ENCODE peak calls at places on chromosomes 7 and 10, in eight cellular contexts. G is ascending aorta, T is endothelial cell of umbilical vein, I is right atrium auricular region, Q is kidney, J is WERI-Rb-1, B is left ventricle myocardium inferior, H is transverse colon. R is an unnamed sample.

GRCh38 chr7:102872460-102872859 is 40.3 kb upstream of the LRRC17 start:
- DNase-seq in T (peak), H (no peak), I (no peak), J (no peak), Q (no peak), B (no peak), G (no peak), R (no peak)

GRCh38 chr10:119270893-119271361 is 63.6 kb downstream of the GRK5 start:
- DNase-seq in I (peak), G (peak), T (no peak), H (peak), J (no peak), Q (peak), B (peak), R (peak)

GRCh38 chr10:4391683-4392082 is 434.3 kb upstream of the AKR1E2 start:
- DNase-seq in Q (no peak), B (no peak), T (peak), I (no peak), G (no peak), H (no peak), J (peak), R (no peak)

GRCh38 chr7:50396856-50397255 is 53.3 kb downstream of the FIGNL1 start:
- DNase-seq in G (no peak), Q (no peak), J (no peak), T (no peak), H (no peak), I (no peak), B (no peak), R (no peak)

GRCh38 chr7:47216439-47216838 is 365.5 kb downstream of the TNS3 start:
- DNase-seq in I (no peak), T (no peak), B (no peak), J (no peak), G (no peak), H (no peak), Q (no peak), R (no peak)

GRCh38 chr10:60869916-60870728 is 73.9 kb downstream of the RHOBTB1 start:
- DNase-seq in Q (no peak), H (no peak), B (no peak), J (no peak), I (no peak), T (no peak), G (no peak), R (no peak)

GRCh38 chr10:130427216-130427722 is 291.1 kb downstream of the GLRX3 start:
- DNase-seq in Q (no peak), H (no peak), I (peak), J (no peak), T (no peak), G (no peak), B (no peak), R (peak)

GRCh38 chr7:13778967-13779366 is 210.5 kb downstream of the ETV1 start:
- DNase-seq in B (no peak), T (no peak), I (no peak), J (no peak), H (no peak), Q (no peak), G (no peak), R (peak)

GRCh38 chr10:11535376-11535959 is 76.0 kb downstream of the USP6NL start:
- DNase-seq in B (no peak), J (no peak), T (no peak), H (no peak), G (no peak), I (no peak), Q (no peak), R (no peak)

GRCh38 chr10:50540069-50540825 is 83.5 kb downstream of the SGMS1 start:
- DNase-seq in Q (no peak), H (no peak), G (no peak), B (no peak), J (no peak), I (no peak), T (no peak), R (no peak)

GRCh38 chr10:9294132-9294663 is 1239.7 kb downstream of the GATA3 start:
- DNase-seq in G (no peak), Q (no peak), H (no peak), T (no peak), J (no peak), I (no peak), B (no peak), R (no peak)

GRCh38 chr7:113784317-113784716 is 134.5 kb downstream of the PPP1R3A start:
- DNase-seq in B (no peak), G (no peak), H (no peak), Q (no peak), J (no peak), I (no peak), T (peak), R (no peak)

GRCh38 chr7:48636391-48637015 is 287.8 kb upstream of the CDC14C start:
- DNase-seq in Q (no peak), I (no peak), T (no peak), G (no peak), J (no peak), B (peak), H (no peak), R (no peak)

GRCh38 chr7:25359471-25360059 is 131.3 kb upstream of the NPVF start:
- DNase-seq in H (no peak), I (no peak), B (no peak), Q (no peak), T (no peak), J (no peak), G (no peak), R (no peak)

GRCh38 chr10:24642921-24643678 is 80.6 kb downstream of the ARHGAP21 start:
- DNase-seq in J (peak), T (peak), B (no peak), I (no peak), H (no peak), G (no peak), Q (no peak), R (no peak)

GRCh38 chr10:130259380-130259779 is 123.2 kb downstream of the GLRX3 start:
- DNase-seq in B (no peak), G (no peak), H (no peak), Q (no peak), J (no peak), I (no peak), T (no peak), R (no peak)

GRCh38 chr7:93145324-93145723 is 2.9 kb downstream of the SAMD9L start:
- DNase-seq in J (no peak), G (no peak), Q (no peak), H (no peak), I (no peak), B (no peak), T (no peak), R (no peak)

GRCh38 chr10:47049906-47050305 is 138.7 kb downstream of the PTPN20 start:
- DNase-seq in H (no peak), T (no peak), B (no peak), J (no peak), G (peak), Q (no peak), I (no peak), R (no peak)

GRCh38 chr7:99109108-99110051 is 34.5 kb downstream of the SMURF1 start:
- DNase-seq in T (peak), I (no peak), B (peak), J (peak), Q (no peak), H (no peak), G (no peak), R (no peak)

GRCh38 chr10:132883391-132883881 is 58.9 kb downstream of the CFAP46 start:
- DNase-seq in H (no peak), J (no peak), T (no peak), B (no peak), G (peak), Q (peak), I (no peak), R (no peak)

GRCh38 chr10:100334762-100335161 is 4.7 kb upstream of the PKD2L1 start:
- DNase-seq in J (no peak), H (no peak), T (no peak), I (no peak), G (no peak), B (no peak), Q (no peak), R (peak)

GRCh38 chr10:63901228-63901627 is 380.0 kb downstream of the REEP3 start:
- DNase-seq in I (no peak), B (no peak), G (no peak), J (peak), H (no peak), T (no peak), Q (no peak), R (no peak)

GRCh38 chr7:80781561-80781979 is 137.3 kb downstream of the SEMA3C start:
- DNase-seq in H (peak), J (no peak), I (no peak), Q (no peak), G (no peak), T (peak), B (peak), R (no peak)

GRCh38 chr7:45720989-45721388 is 146.8 kb downstream of the ADCY1 start:
- DNase-seq in T (no peak), J (no peak), B (no peak), I (no peak), H (no peak), Q (no peak), G (no peak), R (no peak)

GRCh38 chr7:149559711-149560110 is 62.1 kb upstream of the ZNF746 start:
- DNase-seq in B (no peak), I (no peak), Q (no peak), G (no peak), H (no peak), J (no peak), T (no peak), R (no peak)

GRCh38 chr10:33487014-33487776 is 152.7 kb upstream of the NRP1 start:
- DNase-seq in G (no peak), J (no peak), Q (no peak), B (no peak), I (no peak), T (no peak), H (no peak), R (no peak)

GRCh38 chr10:82089327-82089726 is 214.3 kb downstream of the NRG3 start:
- DNase-seq in G (no peak), T (no peak), I (no peak), H (no peak), J (no peak), Q (no peak), B (no peak), R (no peak)

GRCh38 chr7:45457591-45457990 is 116.6 kb upstream of the ADCY1 start:
- DNase-seq in G (no peak), I (no peak), J (no peak), H (no peak), B (no peak), T (no peak), Q (no peak), R (no peak)

GRCh38 chr7:2873686-2874551 is 29.8 kb upstream of the GNA12 start:
- DNase-seq in B (no peak), J (no peak), I (no peak), Q (no peak), H (no peak), G (no peak), T (peak), R (no peak)

GRCh38 chr7:152074673-152075072 is 49.2 kb downstream of the GALNT11 start:
- DNase-seq in H (no peak), Q (no peak), J (no peak), G (no peak), I (no peak), B (no peak), T (no peak), R (no peak)

GRCh38 chr10:102119417-102120141 is 589 bp downstream of the LDB1 start:
- DNase-seq in H (peak), B (peak), J (peak), Q (peak), I (peak), T (peak), G (peak), R (peak)

GRCh38 chr7:156074084-156074483 is 261.8 kb upstream of the SHH start:
- DNase-seq in B (no peak), I (no peak), J (no peak), G (no peak), T (no peak), H (no peak), Q (no peak), R (no peak)
- H3K27ac ChIP-seq in B (no peak), I (no peak), J (no peak), G (no peak), T (no peak), H (no peak), Q (no peak), R (no peak)

GRCh38 chr7:141073641-141074161 is at the start of gene TMEM178B:
- DNase-seq in I (no peak), B (no peak), G (no peak), T (no peak), Q (peak), J (peak), H (no peak), R (no peak)
- H3K27ac ChIP-seq in I (peak), B (no peak), G (no peak), T (no peak), Q (no peak), J (peak), H (peak), R (no peak)

DNA sequence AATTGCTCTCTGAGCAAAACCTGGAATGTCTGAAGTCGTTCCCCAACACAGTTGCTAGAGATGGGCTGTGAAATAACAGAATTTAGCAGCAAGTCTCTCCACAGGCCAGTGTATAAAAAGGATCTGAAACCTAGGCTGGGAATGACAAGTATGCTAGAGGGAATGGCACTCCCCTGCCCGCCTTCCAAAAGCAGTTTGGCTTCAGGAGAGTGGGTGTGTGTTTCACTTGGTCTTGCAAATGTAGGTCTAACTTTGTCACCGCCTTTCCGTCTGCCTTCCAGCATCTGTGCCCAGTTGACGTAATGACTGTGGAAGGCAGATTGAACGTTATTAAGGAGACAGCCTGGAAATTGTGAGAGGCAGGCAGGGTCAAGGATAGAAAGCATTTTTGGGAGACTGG is 18.0 kb upstream of the MTURN start:
- DNase-seq in G (peak), Q (no peak), H (no peak), I (peak), J (no peak), B (no peak), T (no peak), R (no peak)
- H3K27ac ChIP-seq in G (peak), Q (no peak), H (no peak), I (no peak), J (no peak), B (peak), T (no peak), R (no peak)

GRCh38 chr10:78302739-78302988 is 269.0 kb downstream of the RPS24 start:
- DNase-seq in J (no peak), B (no peak), Q (no peak), T (no peak), I (no peak), G (no peak), H (no peak), R (no peak)

GRCh38 chr10:78301481-78301880 is 267.8 kb downstream of the RPS24 start:
- DNase-seq in T (no peak), H (no peak), B (no peak), J (no peak), G (peak), I (peak), Q (no peak), R (no peak)

GRCh38 chr10:78304091-78305045 is 270.7 kb downstream of the RPS24 start:
- DNase-seq in I (peak), J (no peak), Q (no peak), T (no peak), H (no peak), G (peak), B (no peak), R (no peak)

GRCh38 chr10:78301891-78302738 is 268.5 kb downstream of the RPS24 start:
- DNase-seq in J (peak), I (peak), B (no peak), H (no peak), G (peak), Q (no peak), T (no peak), R (no peak)

GRCh38 chr10:78302989-78303854 is 269.6 kb downstream of the RPS24 start:
- DNase-seq in T (peak), B (peak), I (peak), Q (peak), G (peak), J (peak), H (peak), R (peak)
- H3K27ac ChIP-seq in T (peak), B (peak), I (peak), Q (peak), G (peak), J (peak), H (peak), R (peak)

DNA sequence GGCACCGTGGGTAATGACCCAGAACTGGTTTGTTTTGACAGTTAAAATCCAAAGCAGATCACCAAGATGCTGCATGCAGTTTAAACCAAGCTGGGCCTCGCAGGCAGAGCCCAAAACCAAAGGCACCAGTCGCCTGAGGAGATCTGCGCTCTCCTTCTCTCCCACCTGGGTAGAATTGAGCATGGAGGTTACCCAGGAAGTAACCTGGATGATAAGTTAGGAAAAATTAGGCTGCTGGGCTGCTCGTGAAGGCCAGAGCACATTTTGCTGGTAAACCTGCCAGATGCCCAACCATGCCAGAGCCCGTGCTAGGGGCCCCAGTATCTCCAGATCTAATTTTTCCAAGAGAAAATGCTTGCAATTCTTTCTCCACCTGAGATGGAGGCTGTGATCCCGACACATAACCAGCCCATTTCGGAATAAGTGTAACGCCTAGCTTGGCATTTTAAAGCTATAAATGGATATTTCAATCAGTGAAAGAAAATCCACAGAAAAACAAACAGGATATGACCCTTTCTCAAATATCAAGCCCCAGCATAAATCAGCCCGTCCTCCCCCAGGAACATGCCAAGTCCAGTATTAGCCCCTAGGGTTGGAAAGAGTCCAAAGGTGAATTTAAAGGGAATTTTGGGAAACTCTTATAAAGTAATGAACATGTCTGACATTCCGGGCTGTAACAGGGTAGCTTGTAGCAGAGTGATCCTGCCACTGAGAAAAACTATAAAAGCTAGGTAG is 388.1 kb upstream of the MGMT start:
- DNase-seq in H (no peak), T (no peak), J (no peak), I (peak), B (no peak), Q (no peak), G (no peak), R (peak)
- H3K27ac ChIP-seq in H (no peak), T (no peak), J (no peak), I (no peak), B (peak), Q (no peak), G (peak), R (no peak)

GRCh38 chr7:158396982-158397862 is 190.4 kb downstream of the PTPRN2 start:
- DNase-seq in J (no peak), H (no peak), I (no peak), Q (no peak), B (no peak), T (no peak), G (no peak), R (no peak)
- H3K27ac ChIP-seq in J (no peak), H (no peak), I (no peak), Q (no peak), B (no peak), T (no peak), G (no peak), R (peak)